ENCODE peak calls at places on chromosomes 2 and 18, in eight cellular contexts. Y, E, M, F, K, D, T and Q are unnamed samples.

GRCh38 chr2:236754234-236754924 is 184.8 kb downstream of the ACKR3 start:
- DNase-seq in Y (no peak), E (no peak), M (no peak), F (no peak), K (no peak), D (peak), T (no peak), Q (no peak)

GRCh38 chr2:24208490-24208889 is 33.6 kb downstream of the FAM228A start:
- DNase-seq in Y (no peak), E (no peak), M (no peak), F (no peak), K (no peak), D (no peak), T (no peak), Q (no peak)

GRCh38 chr2:11867926-11868325 is 121.5 kb downstream of the LPIN1 start:
- DNase-seq in Y (no peak), E (no peak), M (no peak), F (no peak), K (no peak), D (no peak), T (no peak), Q (no peak)

GRCh38 chr2:74420006-74420405 is 1.4 kb downstream of the C2orf81 start:
- DNase-seq in Y (no peak), E (no peak), M (no peak), F (no peak), K (no peak), D (no peak), T (no peak), Q (no peak)

GRCh38 chr2:105449083-105449482 is 50.2 kb upstream of the FHL2 start:
- DNase-seq in Y (no peak), E (no peak), M (peak), F (no peak), K (no peak), D (no peak), T (no peak), Q (no peak)

GRCh38 chr2:214536625-214537024 is 125.8 kb downstream of the VWC2L start:
- DNase-seq in Y (no peak), E (peak), M (no peak), F (no peak), K (no peak), D (no peak), T (no peak), Q (no peak)

GRCh38 chr2:117845304-117845703 is 30.8 kb downstream of the DDX18 start:
- DNase-seq in Y (no peak), E (no peak), M (no peak), F (no peak), K (no peak), D (no peak), T (no peak), Q (no peak)

GRCh38 chr2:188518391-188518790 is 226.7 kb downstream of the GULP1 start:
- DNase-seq in Y (no peak), E (peak), M (no peak), F (no peak), K (no peak), D (no peak), T (no peak), Q (no peak)

GRCh38 chr2:239519081-239519920 is 118.5 kb upstream of the HDAC4 start:
- DNase-seq in Y (no peak), E (no peak), M (no peak), F (no peak), K (no peak), D (no peak), T (no peak), Q (peak)

GRCh38 chr18:28112056-28112470 is 64.9 kb downstream of the CDH2 start:
- DNase-seq in Y (no peak), E (peak), M (peak), F (no peak), K (no peak), D (no peak), T (no peak), Q (no peak)

GRCh38 chr18:28108254-28108653 is 68.7 kb downstream of the CDH2 start:
- DNase-seq in Y (no peak), E (no peak), M (no peak), F (no peak), K (no peak), D (no peak), T (no peak), Q (no peak)

GRCh38 chr18:28110924-28111323 is 66.0 kb downstream of the CDH2 start:
- DNase-seq in Y (no peak), E (no peak), M (no peak), F (no peak), K (no peak), D (no peak), T (no peak), Q (no peak)

GRCh38 chr18:28109781-28110460 is 67.0 kb downstream of the CDH2 start:
- DNase-seq in Y (no peak), E (peak), M (no peak), F (no peak), K (no peak), D (no peak), T (no peak), Q (no peak)

DNA sequence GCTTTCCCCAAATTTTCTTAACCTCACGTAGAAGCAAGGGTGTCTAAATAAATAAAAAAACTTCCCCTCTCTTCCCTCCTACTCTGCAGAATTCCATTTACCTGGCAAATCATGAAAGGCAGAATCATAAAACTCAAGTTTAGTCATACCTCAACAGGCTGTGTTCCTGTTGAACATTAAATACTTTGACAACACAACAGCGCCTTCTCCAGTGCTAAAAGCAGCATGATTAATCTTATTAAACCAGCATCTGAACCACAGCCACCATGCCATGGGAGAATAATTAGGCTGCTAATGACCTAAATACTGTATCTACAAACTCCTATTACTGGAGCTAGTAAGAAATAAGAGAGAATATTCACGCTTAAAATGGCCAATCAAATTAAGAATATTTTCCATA is 68.1 kb downstream of the CDH2 start:
- DNase-seq in Y (no peak), E (peak), M (peak), F (no peak), K (no peak), D (no peak), T (no peak), Q (no peak)
- TF ChIP-seq CTCF in Y (no peak), E (peak), M (peak), F (no peak), K (no peak), D (no peak), T (no peak), Q (peak)

GRCh38 chr18:54423831-54424230 is 66.1 kb downstream of the C18orf54 start:
- DNase-seq in Y (no peak), E (no peak), M (no peak), F (no peak), K (no peak), D (no peak), T (no peak), Q (no peak)
- TF ChIP-seq CTCF in Y (no peak), E (no peak), M (no peak), F (no peak), K (no peak), D (no peak), T (no peak), Q (no peak)

GRCh38 chr2:231190531-231191197 is 7.8 kb upstream of the ARMC9 start:
- DNase-seq in Y (no peak), E (peak), M (no peak), F (peak), K (no peak), D (peak), T (no peak), Q (no peak)
- TF ChIP-seq CTCF in Y (no peak), E (no peak), M (no peak), F (no peak), K (no peak), D (no peak), T (no peak), Q (peak)

DNA sequence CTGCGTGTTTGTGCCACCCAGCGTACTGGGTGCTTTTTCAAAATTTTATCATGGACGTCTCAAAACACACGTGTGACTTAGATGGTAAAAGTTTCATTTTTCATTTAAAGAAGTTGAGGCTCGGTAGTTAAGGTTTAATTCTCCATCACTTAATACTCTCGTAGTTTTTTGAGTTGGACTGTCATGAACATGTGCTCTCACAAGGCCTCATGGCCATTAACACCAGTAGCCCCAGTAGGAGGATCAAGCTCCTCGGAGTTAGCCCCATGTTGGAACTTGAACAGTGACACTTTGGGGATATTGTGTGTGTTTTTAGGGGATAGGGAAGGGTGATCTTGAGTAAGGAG is 15.3 kb downstream of the NMUR1 start:
- DNase-seq in Y (no peak), E (no peak), M (no peak), F (no peak), K (no peak), D (no peak), T (no peak), Q (no peak)
- TF ChIP-seq CTCF in Y (no peak), E (no peak), M (no peak), F (no peak), K (no peak), D (no peak), T (no peak), Q (no peak)

GRCh38 chr2:158456309-158457066 is at the start of the genes CCDC148 and PKP4:
- DNase-seq in Y (peak), E (peak), M (peak), F (peak), K (peak), D (peak), T (peak), Q (peak)
- TF ChIP-seq CTCF in Y (no peak), E (no peak), M (peak), F (no peak), K (no peak), D (no peak), T (no peak), Q (peak)

GRCh38 chr2:190182071-190182524 is 119.6 kb upstream of the MSTN start:
- DNase-seq in Y (no peak), E (no peak), M (no peak), F (no peak), K (peak), D (no peak), T (no peak), Q (no peak)

GRCh38 chr2:190178066-190178722 is 115.7 kb upstream of the MSTN start:
- DNase-seq in Y (no peak), E (no peak), M (no peak), F (no peak), K (no peak), D (no peak), T (no peak), Q (peak)

GRCh38 chr2:190179754-190180312 is 117.3 kb upstream of the MSTN start:
- DNase-seq in Y (no peak), E (no peak), M (no peak), F (no peak), K (no peak), D (no peak), T (no peak), Q (no peak)

GRCh38 chr2:190181066-190181681 is 118.6 kb upstream of the MSTN start:
- DNase-seq in Y (no peak), E (no peak), M (no peak), F (no peak), K (no peak), D (no peak), T (no peak), Q (no peak)

GRCh38 chr2:190180313-190181065 is 118.0 kb upstream of the MSTN start:
- DNase-seq in Y (no peak), E (no peak), M (peak), F (peak), K (peak), D (peak), T (no peak), Q (peak)
- TF ChIP-seq CTCF in Y (no peak), E (no peak), M (peak), F (no peak), K (peak), D (peak), T (no peak), Q (peak)

GRCh38 chr2:112959109-112959591 is 18.7 kb upstream of the IL36G start:
- DNase-seq in Y (no peak), E (no peak), M (peak), F (peak), K (no peak), D (no peak), T (no peak), Q (no peak)
- TF ChIP-seq CTCF in Y (no peak), E (no peak), M (peak), F (peak), K (no peak), D (peak), T (no peak), Q (peak)

DNA sequence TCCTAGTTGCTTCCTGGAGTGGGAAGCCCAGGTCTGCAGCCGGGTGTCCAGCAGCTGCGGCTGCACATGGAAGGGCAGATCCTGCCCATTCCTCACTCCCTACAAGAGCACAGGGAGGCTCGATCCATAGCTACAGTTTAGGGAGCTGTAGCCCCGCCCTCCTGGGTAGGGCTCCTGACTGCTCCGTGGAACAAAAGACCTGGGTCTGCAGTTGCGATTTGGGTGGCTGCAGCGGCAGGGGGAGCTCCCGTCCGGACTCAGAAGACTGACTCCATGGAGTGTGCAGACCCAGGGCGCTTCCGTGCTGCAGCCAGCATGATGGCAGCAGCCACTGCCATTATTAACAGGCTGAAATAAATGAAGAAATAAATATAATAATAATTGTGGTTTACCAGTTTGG is 157.3 kb downstream of the CTNNA2 start:
- DNase-seq in Y (no peak), E (no peak), M (peak), F (peak), K (no peak), D (peak), T (no peak), Q (peak)
- TF ChIP-seq CTCF in Y (no peak), E (no peak), M (peak), F (no peak), K (no peak), D (no peak), T (no peak), Q (peak)

DNA sequence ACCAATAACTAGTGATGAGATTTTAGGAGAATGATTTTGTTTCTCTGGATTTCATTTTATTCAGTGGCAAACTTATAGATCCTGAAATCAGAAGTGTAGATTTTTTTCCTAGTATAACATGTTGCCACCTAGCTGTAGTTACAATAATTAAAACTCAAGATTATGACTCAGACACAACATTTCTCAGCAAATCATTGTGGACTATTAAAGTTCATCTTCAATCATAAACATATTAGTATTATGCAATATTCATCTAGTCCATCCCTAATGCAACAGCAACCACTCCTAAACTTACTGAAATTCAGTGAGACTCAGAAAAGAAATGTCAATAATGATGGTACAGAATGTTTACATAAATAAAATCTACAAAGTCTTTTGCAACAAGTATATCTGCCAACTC is 51.3 kb downstream of the USP34 start:
- DNase-seq in Y (no peak), E (no peak), M (no peak), F (no peak), K (no peak), D (no peak), T (no peak), Q (no peak)
- TF ChIP-seq CTCF in Y (no peak), E (no peak), M (no peak), F (no peak), K (no peak), D (no peak), T (no peak), Q (peak)